ENCODE peak calls at places on chromosomes 16 and 17, in seven cellular contexts. E, Y, F, W, D, C and K are unnamed samples.

GRCh38 chr16:67673712-67674580 is 7.3 kb downstream of the C16orf86 start:
- DNase-seq in Y (no peak), F (no peak), W (no peak), E (peak), D (no peak), C (no peak), K (no peak)

GRCh38 chr17:82561429-82562035 is 42.0 kb downstream of the FOXK2 start:
- DNase-seq in Y (no peak), E (no peak), D (no peak), F (no peak), W (no peak), C (no peak), K (no peak)

GRCh38 chr16:75462804-75463203 is 1.7 kb downstream of the TMEM170A start:
- DNase-seq in F (no peak), C (peak), E (peak), D (no peak), Y (no peak), W (no peak), K (no peak)

GRCh38 chr16:24022797-24023196 is 187.0 kb downstream of the PRKCB start:
- DNase-seq in Y (no peak), E (no peak), W (no peak), D (no peak), F (no peak), C (no peak), K (no peak)

GRCh38 chr16:10386517-10387377 is 886 bp downstream of the ATF7IP2 start:
- DNase-seq in C (peak), E (no peak), W (no peak), Y (no peak), D (peak), F (no peak), K (no peak)

GRCh38 chr17:31916496-31917064 is 15.1 kb upstream of the UTP6 start:
- DNase-seq in C (no peak), F (no peak), D (no peak), Y (no peak), W (no peak), E (no peak), K (no peak)

GRCh38 chr16:24773771-24774427 is 44.4 kb downstream of the TNRC6A start:
- DNase-seq in F (no peak), E (peak), C (no peak), D (no peak), Y (no peak), W (no peak), K (no peak)

GRCh38 chr16:83701494-83701893 is 106.3 kb upstream of the HSBP1 start:
- DNase-seq in E (peak), Y (peak), W (no peak), C (peak), F (peak), D (peak), K (no peak)

GRCh38 chr16:66274335-66275110 is 92.0 kb upstream of the CDH5 start:
- DNase-seq in D (peak), Y (no peak), C (peak), W (peak), F (no peak), E (peak), K (no peak)

GRCh38 chr17:45722161-45722560 is 62.0 kb upstream of the CRHR1 start:
- DNase-seq in F (peak), D (peak), Y (no peak), E (no peak), W (no peak), C (no peak), K (no peak)

GRCh38 chr17:40020146-40020545 is 4.9 kb downstream of the CSF3 start:
- DNase-seq in D (no peak), F (no peak), W (no peak), E (no peak), Y (no peak), C (no peak), K (no peak)

GRCh38 chr17:35723735-35724134 is 7.7 kb upstream of the RASL10B start:
- DNase-seq in Y (no peak), D (no peak), C (no peak), F (no peak), W (no peak), E (no peak), K (no peak)

GRCh38 chr17:77322284-77322533 is 181.4 kb downstream of the SEC14L1 start:
- DNase-seq in E (no peak), Y (no peak), C (no peak), D (no peak), F (no peak), W (peak), K (no peak)

GRCh38 chr16:71855937-71856662 is 10.3 kb downstream of the ATXN1L start:
- DNase-seq in F (no peak), Y (no peak), E (no peak), D (no peak), W (no peak), C (no peak), K (no peak)

GRCh38 chr16:70512456-70512855 is 10.9 kb downstream of the COG4 start:
- DNase-seq in Y (no peak), C (peak), E (peak), F (no peak), D (peak), W (no peak), K (peak)

GRCh38 chr17:20284575-20284974 is 182.8 kb downstream of the LGALS9B start:
- DNase-seq in F (no peak), D (no peak), E (no peak), C (no peak), W (no peak), Y (no peak), K (no peak)

GRCh38 chr16:10069374-10069773 is 112.9 kb downstream of the GRIN2A start:
- DNase-seq in E (no peak), D (no peak), W (no peak), Y (no peak), C (no peak), F (peak), K (no peak)

GRCh38 chr16:29649560-29650494 is 13.2 kb upstream of the SPN start:
- DNase-seq in C (no peak), W (no peak), F (no peak), E (no peak), Y (no peak), D (no peak), K (no peak)

GRCh38 chr16:64534180-64534780 is 587.6 kb downstream of the CDH11 start:
- DNase-seq in C (no peak), F (no peak), D (no peak), E (no peak), W (no peak), Y (no peak), K (no peak)

GRCh38 chr16:75053791-75054555 is 55.1 kb downstream of the ZNRF1 start:
- DNase-seq in Y (no peak), D (peak), W (no peak), E (no peak), F (no peak), C (no peak), K (no peak)

GRCh38 chr17:13575922-13576419 is 25.8 kb downstream of the HS3ST3A1 start:
- DNase-seq in W (no peak), D (no peak), Y (no peak), F (peak), E (no peak), C (no peak), K (no peak)

GRCh38 chr16:68478526-68479249 is 30.4 kb upstream of the SMPD3 start:
- DNase-seq in C (no peak), F (peak), W (no peak), E (no peak), Y (no peak), D (no peak), K (no peak)

GRCh38 chr16:87033541-87034300 is 283.5 kb downstream of the C16orf95 start:
- DNase-seq in Y (no peak), C (no peak), D (no peak), W (no peak), E (no peak), F (peak), K (no peak)

GRCh38 chr17:58263773-58264172 is 17.0 kb downstream of the MPO start:
- DNase-seq in E (no peak), C (no peak), Y (no peak), D (no peak), F (no peak), W (no peak), K (no peak)

GRCh38 chr16:69607674-69608073 is 41.9 kb downstream of the NFAT5 start:
- DNase-seq in F (no peak), D (no peak), Y (no peak), C (no peak), E (no peak), W (no peak), K (no peak)

GRCh38 chr17:39665642-39666221 is 583 bp downstream of the TCAP start:
- DNase-seq in C (peak), F (no peak), Y (no peak), W (no peak), D (peak), E (no peak), K (no peak)

GRCh38 chr16:3112058-3112880 is at the start of gene ZNF205:
- DNase-seq in E (peak), F (peak), D (peak), Y (no peak), W (no peak), C (peak), K (no peak)
- H3K4me3 ChIP-seq in E (peak), F (peak), D (peak), Y (peak), W (peak), C (peak), K (peak)

GRCh38 chr17:66840061-66840460 is 5.1 kb downstream of the CACNG5 start:
- DNase-seq in F (no peak), Y (no peak), W (no peak), C (no peak), D (no peak), E (no peak), K (no peak)
- TF ChIP-seq CTCF in F (no peak), Y (no peak), W (no peak), C (no peak), D (no peak), E (no peak), K (no peak)

GRCh38 chr17:38353668-38354067 is 2.0 kb downstream of the SOCS7 start:
- DNase-seq in E (no peak), F (no peak), W (no peak), Y (no peak), D (no peak), C (no peak), K (no peak)
- H3K4me3 ChIP-seq in E (no peak), F (no peak), W (no peak), Y (no peak), D (no peak), C (no peak), K (no peak)

DNA sequence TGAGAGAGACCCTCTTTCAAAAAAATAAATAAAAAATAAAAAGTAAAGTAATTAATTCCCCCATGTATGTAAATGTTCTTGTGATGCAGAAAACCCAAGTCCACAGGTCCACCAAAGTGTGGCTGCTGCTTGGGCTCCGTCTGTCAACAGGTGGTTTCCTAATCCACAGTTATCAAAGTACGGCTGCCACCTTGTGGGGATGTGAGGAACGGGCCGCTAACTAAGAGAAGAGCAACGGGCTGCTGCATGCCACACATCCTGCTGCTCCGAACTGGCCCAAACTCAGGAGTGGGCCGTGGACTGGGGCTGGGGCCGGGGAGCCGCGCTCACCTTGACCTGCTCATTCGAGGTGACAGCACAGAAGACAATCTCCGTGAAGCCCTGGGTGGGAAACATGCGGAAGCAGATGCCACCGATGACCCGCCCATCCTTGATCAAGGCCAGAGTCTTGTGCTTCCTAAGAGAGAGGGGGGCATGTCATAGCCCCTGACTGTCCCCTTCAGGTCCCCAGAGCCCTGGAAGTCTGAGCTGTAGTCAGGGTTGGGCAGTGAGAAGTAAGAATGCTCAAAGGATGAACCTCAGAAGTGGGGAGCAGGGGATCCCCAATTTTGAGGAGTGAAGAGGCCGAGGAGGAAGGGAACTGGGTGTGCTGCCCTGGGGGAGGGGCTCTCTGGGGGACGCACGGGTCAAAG is 4.3 kb downstream of the KAT2A start:
- DNase-seq in C (peak), Y (no peak), F (peak), D (peak), E (peak), W (peak), K (no peak)
- TF ChIP-seq CTCF in C (peak), Y (peak), F (peak), D (peak), E (peak), W (peak), K (peak)

GRCh38 chr16:81774348-81774747 is 4.7 kb upstream of the PLCG2 start:
- DNase-seq in W (no peak), Y (no peak), D (no peak), C (no peak), E (no peak), F (no peak), K (no peak)
- H3K4me3 ChIP-seq in W (no peak), Y (no peak), D (no peak), C (no peak), E (no peak), F (no peak), K (no peak)

GRCh38 chr17:78351449-78352006 is 8.3 kb downstream of the SOCS3 start:
- DNase-seq in C (peak), Y (no peak), W (no peak), F (peak), E (peak), D (peak), K (no peak)
- TF ChIP-seq CTCF in C (no peak), Y (no peak), W (no peak), F (peak), E (peak), D (no peak), K (peak)